ENCODE peak calls at places on chromosomes 3 and 15, in six cellular contexts. S is HepG2, O is fibroblast of lung, M is PC-3, I is hepatocyte, X is OCI-LY7. P is an unnamed sample.
A peak's percentile ranks its signal among the peaks of the same experiment; 100 is the strongest.

GRCh38 chr3:99842826-99843589 is 25.3 kb downstream of the CMSS1 start:
- DNase-seq in I (peak; percentile 67), S (peak; percentile 38), O (peak; percentile 64), X (peak; percentile 10), M (peak; percentile 78), P (no peak)

GRCh38 chr3:29333520-29333919 is 52.6 kb downstream of the RBMS3 start:
- DNase-seq in I (no peak), S (no peak), M (no peak), X (no peak), O (no peak), P (no peak)

GRCh38 chr3:192888121-192888520 is 29.5 kb downstream of the MB21D2 start:
- DNase-seq in M (peak; percentile 40), I (peak; percentile 47), O (peak; percentile 58), X (no peak), S (no peak), P (no peak)

GRCh38 chr3:187746479-187747335 is 1.4 kb upstream of the BCL6 start:
- DNase-seq in O (peak; percentile 51), S (no peak), I (peak; percentile 64), M (peak; percentile 21), X (peak; percentile 68), P (no peak)

GRCh38 chr3:65729553-65729952 is 309.2 kb downstream of the MAGI1 start:
- DNase-seq in X (no peak), I (no peak), S (peak; percentile 92), M (no peak), O (peak; percentile 87), P (no peak)

GRCh38 chr15:91538782-91539181 is 314.7 kb upstream of the SLCO3A1 start:
- DNase-seq in M (no peak), S (no peak), X (no peak), O (no peak), I (no peak), P (no peak)

GRCh38 chr3:124985358-124985757 is 50.8 kb upstream of the MUC13 start:
- DNase-seq in O (peak; percentile 84), S (no peak), M (peak; percentile 70), X (no peak), I (peak; percentile 40), P (peak; percentile 78)

GRCh38 chr3:117264204-117264994 is 554.8 kb downstream of the TUSC7 start:
- DNase-seq in X (no peak), O (no peak), S (no peak), I (no peak), M (no peak), P (no peak)

GRCh38 chr15:49309889-49310288 is 113.2 kb upstream of the FGF7 start:
- DNase-seq in M (no peak), I (no peak), O (no peak), S (no peak), X (no peak), P (no peak)

GRCh38 chr3:22969276-22969675 is 233.9 kb upstream of the UBE2E2 start:
- DNase-seq in O (no peak), M (no peak), X (no peak), S (no peak), I (no peak), P (no peak)

GRCh38 chr15:32838820-32839219 is 121.0 kb downstream of the GREM1 start:
- DNase-seq in I (peak; percentile 24), X (no peak), M (peak; percentile 97), S (peak; percentile 71), O (peak; percentile 81), P (peak; percentile 88)

GRCh38 chr3:132445812-132446211 is 28.5 kb downstream of the DNAJC13 start:
- DNase-seq in S (no peak), I (no peak), O (peak; percentile 25), X (no peak), M (peak; percentile 53), P (no peak)

GRCh38 chr3:190548031-190548656 is 34.3 kb downstream of the IL1RAP start:
- DNase-seq in O (no peak), X (no peak), I (no peak), S (peak; percentile 94), M (no peak), P (no peak)

GRCh38 chr3:27535809-27536392 is 51.7 kb upstream of the SLC4A7 start:
- DNase-seq in I (no peak), S (no peak), M (peak; percentile 89), O (peak; percentile 80), X (no peak), P (peak; percentile 27)

GRCh38 chr15:85443593-85444328 is 63.4 kb downstream of the AKAP13 start:
- DNase-seq in I (peak; percentile 74), M (peak; percentile 88), S (peak; percentile 96), O (peak; percentile 65), X (peak; percentile 52), P (no peak)

GRCh38 chr3:80677796-80678195 is 910.0 kb upstream of the ROBO1 start:
- DNase-seq in S (no peak), X (no peak), O (peak; percentile 2), M (peak; percentile 55), I (peak; percentile 5), P (no peak)

GRCh38 chr3:52054689-52055511 is 1.5 kb downstream of the DUSP7 start:
- DNase-seq in M (no peak), O (no peak), X (peak; percentile 15), I (no peak), S (no peak), P (peak; percentile 92)

GRCh38 chr3:52051444-52051843 is 4.9 kb downstream of the DUSP7 start:
- DNase-seq in O (no peak), X (no peak), S (no peak), I (no peak), M (no peak), P (no peak)

GRCh38 chr3:52052831-52053306 is 3.5 kb downstream of the DUSP7 start:
- DNase-seq in S (peak; percentile 53), X (peak; percentile 16), M (peak; percentile 76), I (peak; percentile 65), O (peak; percentile 79), P (peak; percentile 98)

GRCh38 chr3:52055537-52056351 is 627 bp downstream of the DUSP7 start:
- DNase-seq in X (peak; percentile 76), S (peak; percentile 40), O (peak; percentile 57), M (peak; percentile 51), I (peak; percentile 82), P (peak; percentile 93)

DNA sequence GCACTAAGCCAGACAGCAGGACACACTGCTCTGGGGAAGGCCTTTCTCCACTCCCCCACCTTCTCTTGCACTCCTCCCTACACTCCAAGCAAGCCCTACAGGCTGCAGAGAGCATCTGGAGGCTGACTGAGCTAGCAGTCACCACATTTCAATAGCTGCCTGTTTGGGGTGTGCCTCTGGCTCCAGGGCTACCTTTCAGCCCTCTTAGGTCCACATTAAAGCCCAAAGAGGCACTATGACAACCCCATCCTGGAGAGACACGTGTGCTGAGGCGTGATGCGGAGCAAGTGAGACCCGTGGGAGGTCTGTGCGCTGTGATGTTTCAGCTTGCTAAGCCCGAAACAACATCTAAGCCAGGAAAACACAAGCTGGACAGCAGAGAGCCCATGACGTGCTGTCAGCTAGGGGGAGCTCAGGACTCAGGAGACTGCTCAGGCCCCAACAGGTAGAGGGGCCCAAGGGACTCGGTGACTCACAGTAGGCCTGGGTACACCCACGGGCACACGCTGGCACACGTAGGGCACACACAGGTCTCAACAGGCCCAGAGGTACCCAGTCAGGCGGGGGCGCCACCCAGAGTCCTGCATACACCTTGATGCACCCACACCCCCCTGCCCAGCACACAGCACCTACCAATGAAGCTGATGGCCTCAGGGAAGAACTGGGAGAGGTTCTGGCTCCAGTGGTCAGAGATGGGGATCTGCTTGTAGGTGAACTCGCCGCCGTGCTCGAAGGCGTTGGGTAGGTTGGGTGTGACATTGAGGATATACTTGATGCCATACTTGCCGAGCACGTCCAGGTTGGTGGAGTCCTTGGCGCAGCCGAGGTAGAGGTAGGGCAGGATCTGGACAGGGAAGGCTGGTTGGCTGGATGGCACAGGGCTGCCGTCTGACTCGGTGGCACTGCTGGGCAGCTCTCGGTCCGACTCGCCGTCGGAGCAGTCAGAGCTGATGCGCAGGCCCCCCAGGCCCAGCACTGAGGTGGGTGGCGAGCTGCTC is 2.8 kb downstream of the DUSP7 start:
- DNase-seq in S (no peak), M (peak; percentile 49), X (peak; percentile 44), O (no peak), I (no peak), P (peak; percentile 93)
- H2AFZ ChIP-seq in S (no peak overlapping the region), M (no peak overlapping the region), X (no peak overlapping the region), O (no peak overlapping the region), I (no peak overlapping the region), P (no peak overlapping the region)

GRCh38 chr3:105823149-105823866 is 45.5 kb downstream of the CBLB start:
- DNase-seq in I (peak; percentile 62), O (peak; percentile 99), X (peak; percentile 53), M (peak; percentile 90), S (peak; percentile 39), P (peak; percentile 72)

GRCh38 chr3:105827101-105827634 is 41.6 kb downstream of the CBLB start:
- DNase-seq in X (no peak), O (peak; percentile 61), M (no peak), S (no peak), I (no peak), P (no peak)

GRCh38 chr3:105822171-105823123 is 46.4 kb downstream of the CBLB start:
- DNase-seq in S (no peak), X (no peak), I (no peak), M (no peak), O (no peak), P (no peak)

GRCh38 chr3:105821433-105821832 is 47.4 kb downstream of the CBLB start:
- DNase-seq in X (no peak), I (peak; percentile 23), M (no peak), S (no peak), O (no peak), P (no peak)

GRCh38 chr3:105824129-105824528 is 44.7 kb downstream of the CBLB start:
- DNase-seq in O (no peak), X (no peak), I (no peak), S (no peak), M (no peak), P (no peak)
- H3K4me2 ChIP-seq in O (no peak overlapping the region), X (peak overlapping the region; percentile 54), I (no peak overlapping the region), S (no peak overlapping the region), M (peak overlapping the region; percentile 51), P (peak overlapping the region; percentile 54)

GRCh38 chr15:82018201-82018600 is 27.6 kb downstream of the MEX3B start:
- DNase-seq in X (no peak), O (no peak), M (no peak), I (no peak), S (no peak), P (no peak)

GRCh38 chr15:82021021-82021420 is 24.8 kb downstream of the MEX3B start:
- DNase-seq in S (no peak), X (no peak), O (peak; percentile 9), I (no peak), M (no peak), P (peak; percentile 78)

GRCh38 chr15:82021992-82022391 is 23.8 kb downstream of the MEX3B start:
- DNase-seq in O (peak; percentile 30), X (no peak), S (no peak), I (peak; percentile 29), M (no peak), P (no peak)

GRCh38 chr15:82014989-82015388 is 30.8 kb downstream of the MEX3B start:
- DNase-seq in X (no peak), I (no peak), S (no peak), M (no peak), O (peak; percentile 2), P (no peak)

DNA sequence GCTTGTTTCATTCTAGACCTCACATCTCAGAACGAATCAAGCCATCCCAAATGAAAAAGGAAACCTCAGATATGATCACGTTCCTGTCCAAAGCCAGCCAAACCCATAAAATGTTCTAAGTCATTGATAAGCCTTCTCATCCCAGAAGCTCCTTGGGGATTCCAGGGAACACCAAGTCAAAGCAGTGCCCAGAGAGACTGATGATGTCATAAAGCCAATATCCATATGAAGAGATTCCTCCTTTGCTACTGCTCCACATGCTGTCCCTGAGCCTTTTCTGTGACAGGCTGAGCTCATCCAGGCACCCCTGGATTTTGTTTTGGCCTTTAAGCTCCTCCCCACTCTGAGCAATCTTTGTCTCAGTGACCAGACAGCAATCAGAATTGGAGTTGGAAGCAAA is 25.2 kb downstream of the MEX3B start:
- DNase-seq in O (no peak), S (no peak), X (no peak), I (no peak), M (no peak), P (no peak)
- H2AFZ ChIP-seq in O (no peak overlapping the region), S (no peak overlapping the region), X (no peak overlapping the region), I (no peak overlapping the region), M (no peak overlapping the region), P (no peak overlapping the region)

GRCh38 chr3:169754711-169755110 is 10.1 kb downstream of the TERC start:
- DNase-seq in X (no peak), O (no peak), I (no peak), S (no peak), M (peak; percentile 47), P (no peak)
- H3K4me2 ChIP-seq in X (no peak overlapping the region), O (no peak overlapping the region), I (no peak overlapping the region), S (no peak overlapping the region), M (no peak overlapping the region), P (no peak overlapping the region)

P was measured in osteoblast.